ENCODE peak calls at places on chromosomes 3 and 15, in eight cellular contexts. O is endothelial cell of umbilical vein, L is PC-3, C is H1, A is neural progenitor cell, E is H9, M is HCT116, Z is astrocyte. F is an unnamed sample.

GRCh38 chr3:126474498-126475410 is 937 bp downstream of the ZXDC start:
- DNase-seq in O (peak), L (peak), C (no peak), A (peak), E (no peak), M (peak), Z (peak), F (peak)

GRCh38 chr3:167814441-167814951 is 79.0 kb downstream of the SERPINI1 start:
- DNase-seq in O (no peak), L (peak), C (no peak), A (no peak), E (no peak), M (no peak), Z (peak), F (peak)

GRCh38 chr3:123374016-123374415 is 74.9 kb downstream of the ADCY5 start:
- DNase-seq in O (no peak), L (no peak), C (no peak), A (no peak), E (no peak), M (no peak), Z (no peak), F (no peak)

GRCh38 chr15:59255647-59256380 is 49.2 kb downstream of the LDHAL6B start:
- DNase-seq in O (no peak), L (peak), C (no peak), A (no peak), E (no peak), M (peak), Z (peak), F (peak)

GRCh38 chr3:38742551-38742950 is 73.5 kb downstream of the SCN10A start:
- DNase-seq in O (no peak), L (no peak), C (no peak), A (no peak), E (no peak), M (no peak), Z (no peak), F (no peak)

GRCh38 chr3:150925751-150926201 is 20.5 kb upstream of the MINDY4B start:
- DNase-seq in O (peak), L (peak), C (peak), A (peak), E (peak), M (peak), Z (peak), F (peak)

GRCh38 chr3:171556574-171557145 is 96.5 kb upstream of the TNIK start:
- DNase-seq in O (no peak), L (peak), C (no peak), A (peak), E (no peak), M (no peak), Z (peak), F (peak)

GRCh38 chr3:52345521-52346110 is 29.5 kb downstream of the DNAH1 start:
- DNase-seq in O (no peak), L (peak), C (no peak), A (no peak), E (no peak), M (no peak), Z (no peak), F (peak)

GRCh38 chr15:86773766-86774165 is 694.1 kb downstream of the AGBL1 start:
- DNase-seq in O (no peak), L (no peak), C (no peak), A (no peak), E (no peak), M (no peak), Z (no peak), F (no peak)

GRCh38 chr3:52848617-52849016 is 13.8 kb upstream of the MUSTN1 start:
- DNase-seq in O (no peak), L (peak), C (no peak), A (no peak), E (no peak), M (no peak), Z (peak), F (peak)

GRCh38 chr15:61661791-61662190 is 398.5 kb downstream of the VPS13C start:
- DNase-seq in O (no peak), L (no peak), C (no peak), A (no peak), E (no peak), M (no peak), Z (no peak), F (no peak)

GRCh38 chr15:69535101-69535638 is 82.6 kb downstream of the RPLP1 start:
- DNase-seq in O (no peak), L (peak), C (no peak), A (no peak), E (no peak), M (no peak), Z (peak), F (peak)

GRCh38 chr3:46634856-46635255 is 22.5 kb downstream of the FAM240A start:
- DNase-seq in O (no peak), L (no peak), C (no peak), A (no peak), E (no peak), M (no peak), Z (no peak), F (no peak)

GRCh38 chr3:45020534-45020933 is 5.6 kb upstream of the CLEC3B start:
- DNase-seq in O (no peak), L (no peak), C (no peak), A (no peak), E (no peak), M (no peak), Z (no peak), F (no peak)

GRCh38 chr15:31268911-31269784 is 57.5 kb upstream of the KLF13 start:
- DNase-seq in O (no peak), L (no peak), C (no peak), A (peak), E (no peak), M (no peak), Z (no peak), F (no peak)

GRCh38 chr3:193556841-193557240 is 2.1 kb upstream of the ATP13A4 start:
- DNase-seq in O (no peak), L (no peak), C (no peak), A (no peak), E (no peak), M (no peak), Z (no peak), F (no peak)

GRCh38 chr3:10957976-10958749 is 34.4 kb upstream of the SLC6A1 start:
- DNase-seq in O (no peak), L (peak), C (no peak), A (no peak), E (no peak), M (no peak), Z (no peak), F (peak)

GRCh38 chr15:41944313-41944940 is 27.9 kb downstream of the EHD4 start:
- DNase-seq in O (peak), L (peak), C (no peak), A (peak), E (no peak), M (peak), Z (peak), F (peak)

GRCh38 chr3:177051419-177051818 is 145.9 kb downstream of the TBL1XR1 start:
- DNase-seq in O (peak), L (no peak), C (no peak), A (no peak), E (no peak), M (no peak), Z (no peak), F (peak)

GRCh38 chr15:62886431-62887071 is 156.0 kb upstream of the TPM1 start:
- DNase-seq in O (peak), L (no peak), C (no peak), A (peak), E (peak), M (no peak), Z (peak), F (no peak)

GRCh38 chr3:188683032-188683491 is 488.7 kb upstream of the TPRG1 start:
- DNase-seq in O (no peak), L (peak), C (no peak), A (no peak), E (no peak), M (no peak), Z (peak), F (peak)
- H3K4me2 ChIP-seq in O (no peak), L (peak), C (no peak), A (no peak), E (no peak), M (no peak), Z (peak), F (no peak)

GRCh38 chr3:78066287-78066686 is 1026.4 kb downstream of the ROBO2 start:
- DNase-seq in O (no peak), L (no peak), C (no peak), A (no peak), E (no peak), M (no peak), Z (no peak), F (no peak)
- TF ChIP-seq CTCF in O (no peak), L (peak), C (no peak), A (peak), E (peak), M (no peak), Z (no peak), F (no peak)

DNA sequence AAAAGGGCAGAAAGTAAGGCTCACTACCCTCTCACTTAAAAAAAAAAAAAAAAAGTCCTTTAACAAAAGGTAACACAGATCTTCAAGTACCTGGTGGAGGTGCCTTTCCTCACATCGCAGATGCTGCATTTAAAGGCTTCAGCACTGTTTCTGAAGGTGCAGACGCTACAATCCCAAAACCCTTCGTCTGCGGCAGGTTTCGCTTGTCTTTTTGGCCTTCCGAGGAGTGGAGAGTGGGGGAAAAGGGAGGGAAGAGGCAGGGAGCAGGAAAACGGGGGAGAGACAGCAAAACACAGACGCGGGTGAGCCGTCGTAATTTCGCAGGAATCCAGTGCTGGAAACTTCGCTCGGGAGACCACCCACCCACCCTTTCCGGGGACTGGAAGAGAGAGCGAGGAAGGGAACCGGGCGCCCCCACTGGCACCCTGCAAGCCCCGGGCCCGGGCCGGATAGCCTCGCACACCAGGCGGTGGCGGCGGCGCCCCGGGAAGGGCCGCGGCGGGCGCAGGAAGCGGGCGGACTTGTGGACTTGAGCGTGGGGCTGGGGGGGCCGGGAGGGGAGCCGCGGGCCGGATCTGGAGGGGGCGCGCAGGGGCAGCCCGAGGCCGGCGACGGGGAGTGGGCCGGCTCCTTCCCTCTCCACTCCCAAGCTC is 401.7 kb downstream of the SHQ1 start:
- DNase-seq in O (no peak), L (peak), C (no peak), A (no peak), E (peak), M (no peak), Z (peak), F (peak)
- H2AFZ ChIP-seq in O (peak), L (peak), C (peak), A (peak), E (no peak), M (no peak), Z (peak), F (peak)

DNA sequence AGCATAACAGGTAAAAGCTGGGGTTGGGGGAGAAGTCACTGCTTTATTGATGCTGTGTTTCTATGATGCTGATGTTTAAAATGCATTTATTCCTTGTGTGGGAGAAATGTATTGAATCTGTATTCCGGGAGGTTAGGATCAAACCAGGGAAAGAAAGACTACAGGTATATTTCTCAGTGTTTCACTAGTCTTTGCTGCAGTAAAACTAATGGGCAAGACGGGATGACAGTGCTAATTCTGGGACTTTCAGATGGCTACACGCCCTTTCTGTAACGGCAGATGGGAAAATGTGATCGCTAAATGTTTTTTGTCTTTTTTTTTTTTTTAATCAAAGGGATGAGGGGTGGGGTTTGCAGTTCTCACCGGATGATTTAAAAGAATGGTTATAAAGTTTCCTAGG is 392 bp downstream of the CNTN6 start:
- DNase-seq in O (no peak), L (no peak), C (no peak), A (no peak), E (no peak), M (no peak), Z (no peak), F (no peak)
- H3K4me2 ChIP-seq in O (no peak), L (no peak), C (no peak), A (peak), E (no peak), M (no peak), Z (peak), F (no peak)

DNA sequence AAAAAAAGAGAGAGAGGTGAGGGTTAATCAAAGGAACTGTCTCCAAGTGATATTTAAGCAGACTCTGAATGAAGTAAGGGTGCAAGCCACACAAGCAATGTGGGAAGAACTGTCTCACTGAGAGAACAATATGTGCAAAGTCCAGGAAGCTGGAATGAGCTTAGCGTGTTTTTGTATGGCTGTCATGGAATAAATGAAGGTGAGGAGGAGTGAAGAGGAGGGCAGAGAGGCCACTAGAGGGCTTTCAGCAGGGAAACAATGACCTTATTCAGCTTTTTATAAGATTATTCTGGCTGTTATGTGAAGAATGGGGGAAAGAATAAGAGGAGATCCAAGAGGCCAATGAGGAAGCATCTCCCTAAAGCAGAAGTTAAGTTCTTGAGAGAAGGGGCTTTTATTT is 86.9 kb upstream of the COL8A1 start:
- DNase-seq in O (no peak), L (no peak), C (no peak), A (peak), E (no peak), M (no peak), Z (no peak), F (no peak)
- TF ChIP-seq CTCF in O (no peak), L (peak), C (no peak), A (peak), E (peak), M (no peak), Z (peak), F (no peak)

DNA sequence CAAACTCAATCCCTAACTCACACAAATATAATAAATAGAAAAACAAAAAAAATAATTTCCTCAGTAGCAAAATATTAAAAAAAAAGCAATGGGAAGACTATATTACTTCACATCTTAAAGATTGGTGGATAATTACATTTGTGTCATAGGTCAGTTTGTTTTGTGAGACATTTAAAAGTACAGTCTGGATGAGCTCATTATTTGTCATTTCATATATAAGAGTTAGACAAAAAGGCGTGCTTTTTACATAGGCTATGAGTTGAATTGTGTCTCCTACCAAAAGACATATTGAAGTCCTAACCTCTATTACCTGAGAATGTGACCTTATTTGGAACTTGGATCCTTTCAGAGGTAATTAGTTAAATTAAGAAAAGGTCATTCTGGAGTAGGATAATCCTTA is 710.1 kb upstream of the CBLB start:
- DNase-seq in O (no peak), L (peak), C (no peak), A (no peak), E (no peak), M (no peak), Z (no peak), F (no peak)
- H2AFZ ChIP-seq in O (no peak), L (no peak), C (no peak), A (no peak), E (no peak), M (no peak), Z (no peak), F (no peak)

GRCh38 chr3:138197545-138197944 is 10.4 kb downstream of the ARMC8 start:
- DNase-seq in O (no peak), L (no peak), C (no peak), A (no peak), E (no peak), M (no peak), Z (no peak), F (no peak)

GRCh38 chr3:138199847-138200246 is 12.7 kb downstream of the ARMC8 start:
- DNase-seq in O (no peak), L (no peak), C (no peak), A (no peak), E (no peak), M (no peak), Z (no peak), F (no peak)

GRCh38 chr3:138197058-138197457 is 10.0 kb downstream of the ARMC8 start:
- DNase-seq in O (peak), L (peak), C (no peak), A (peak), E (peak), M (no peak), Z (peak), F (peak)

GRCh38 chr3:138196023-138196422 is 8.9 kb downstream of the ARMC8 start:
- DNase-seq in O (no peak), L (peak), C (no peak), A (no peak), E (no peak), M (no peak), Z (no peak), F (no peak)

GRCh38 chr3:138195491-138195890 is 8.4 kb downstream of the ARMC8 start:
- DNase-seq in O (no peak), L (no peak), C (no peak), A (no peak), E (no peak), M (no peak), Z (no peak), F (no peak)
- H3K4me2 ChIP-seq in O (no peak), L (no peak), C (no peak), A (no peak), E (no peak), M (no peak), Z (no peak), F (no peak)